ENCODE peak calls at places on chromosomes 13 and 19, in four cellular contexts. S is neuronal stem cell, C is body of pancreas, N is Caco-2. F is an unnamed sample. For H3K4me1, the result is how much of the 10 kb centered on the place peaks cover.

GRCh38 chr19:11373166-11373884 is 1.1 kb upstream of the SWSAP1 start:
- DNase-seq in S (peak), C (peak), N (no peak), F (peak)

GRCh38 chr19:51131780-51132680 is 7.3 kb downstream of the SIGLEC9 start:
- DNase-seq in S (no peak), C (no peak), N (peak), F (peak)

GRCh38 chr19:11577451-11578341 is at the start of gene ACP5:
- DNase-seq in S (no peak), C (no peak), N (no peak), F (no peak)

GRCh38 chr13:41919741-41920487 is 41.0 kb downstream of the VWA8 start:
- DNase-seq in S (no peak), C (no peak), N (no peak), F (no peak)

GRCh38 chr13:97967948-97968347 is 14.5 kb downstream of the IPO5 start:
- DNase-seq in S (no peak), C (no peak), N (no peak), F (no peak)

GRCh38 chr19:29409121-29409862 is 116.5 kb upstream of the VSTM2B start:
- DNase-seq in S (no peak), C (no peak), N (no peak), F (no peak)

GRCh38 chr13:112106467-112107141 is 39.7 kb downstream of the SOX1 start:
- DNase-seq in S (peak), C (no peak), N (no peak), F (no peak)

GRCh38 chr19:47284324-47284899 is 9.7 kb downstream of the INAFM1 start:
- DNase-seq in S (peak), C (no peak), N (no peak), F (peak)

GRCh38 chr13:43126420-43126819 is 103.0 kb downstream of the DNAJC15 start:
- DNase-seq in S (no peak), C (no peak), N (no peak), F (no peak)

GRCh38 chr19:58538257-58539168 is 5.4 kb upstream of the TRIM28 start:
- DNase-seq in S (peak), C (peak), N (peak), F (no peak)

GRCh38 chr19:52453324-52454094 is at the start of gene ZNF578:
- DNase-seq in S (peak), C (peak), N (no peak), F (no peak)

GRCh38 chr13:85828094-85828684 is 29.0 kb upstream of the SLITRK6 start:
- DNase-seq in S (no peak), C (no peak), N (no peak), F (no peak)

GRCh38 chr13:21673592-21674270 is 2.9 kb downstream of the FGF9 start:
- DNase-seq in S (peak), C (peak), N (no peak), F (peak)

GRCh38 chr19:51971624-51972023 is 15.0 kb downstream of the ZNF350 start:
- DNase-seq in S (no peak), C (no peak), N (no peak), F (no peak)

GRCh38 chr19:15123900-15124299 is 16.7 kb downstream of the SYDE1 start:
- DNase-seq in S (no peak), C (peak), N (no peak), F (no peak)

GRCh38 chr19:3080281-3080680 is 13.9 kb upstream of the GNA11 start:
- DNase-seq in S (no peak), C (no peak), N (no peak), F (no peak)

GRCh38 chr19:29665826-29666633 is 769 bp downstream of the PLEKHF1 start:
- DNase-seq in S (peak), C (no peak), N (no peak), F (no peak)

GRCh38 chr19:38945562-38946228 is 15.0 kb downstream of the MRPS12 start:
- DNase-seq in S (no peak), C (no peak), N (no peak), F (no peak)

GRCh38 chr19:40805258-40805868 is 6.4 kb downstream of the EGLN2 start:
- DNase-seq in S (no peak), C (peak), N (no peak), F (no peak)

GRCh38 chr19:15673176-15673654 is 328 bp downstream of the CYP4F12 start:
- DNase-seq in S (no peak), C (no peak), N (no peak), F (no peak)

GRCh38 chr19:12994701-12995595 is at the start of gene NFIX:
- DNase-seq in S (no peak), C (peak), N (no peak), F (peak)

GRCh38 chr19:10289167-10289835 is 451 bp upstream of the ICAM5 start:
- DNase-seq in S (no peak), C (no peak), N (peak), F (peak)
- H3K4me1 ChIP-seq in S (under half), C (half or more), N (under half), F (under half)

GRCh38 chr19:960601-960938 is 23.6 kb upstream of the WDR18 start:
- DNase-seq in S (no peak), C (no peak), N (no peak), F (no peak)
- H3K4me1 ChIP-seq in S (under half), C (under half), N (half or more), F (under half)

GRCh38 chr19:7254590-7254989 is 39.6 kb downstream of the INSR start:
- DNase-seq in S (no peak), C (peak), N (no peak), F (no peak)

GRCh38 chr19:7258042-7258839 is 36.0 kb downstream of the INSR start:
- DNase-seq in S (no peak), C (no peak), N (no peak), F (no peak)

GRCh38 chr19:7255119-7255518 is 39.1 kb downstream of the INSR start:
- DNase-seq in S (no peak), C (peak), N (no peak), F (no peak)

GRCh38 chr19:7257148-7258041 is 36.8 kb downstream of the INSR start:
- DNase-seq in S (no peak), C (peak), N (peak), F (no peak)

DNA sequence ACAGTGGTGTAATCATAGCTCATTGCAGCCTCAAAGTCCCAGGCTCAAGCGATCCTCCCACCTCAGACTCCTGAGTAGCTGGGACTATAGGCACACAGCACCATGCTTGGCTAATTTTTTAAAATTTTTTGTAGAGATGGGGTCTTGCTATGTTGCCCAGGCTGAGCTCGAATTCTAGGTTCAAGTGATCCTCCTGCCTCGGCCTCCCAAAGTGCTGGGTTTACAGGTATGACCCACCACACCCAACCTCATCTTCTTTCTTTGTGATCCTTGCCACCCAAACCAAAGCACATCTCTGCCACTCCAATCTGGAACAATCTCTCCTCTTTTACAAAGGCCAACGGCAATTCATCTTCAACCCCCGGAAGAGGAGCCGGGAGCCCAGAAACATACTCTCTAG is 38.6 kb downstream of the INSR start:
- DNase-seq in S (no peak), C (no peak), N (no peak), F (no peak)
- H3K4me1 ChIP-seq in S (under half), C (half or more), N (under half), F (under half)

DNA sequence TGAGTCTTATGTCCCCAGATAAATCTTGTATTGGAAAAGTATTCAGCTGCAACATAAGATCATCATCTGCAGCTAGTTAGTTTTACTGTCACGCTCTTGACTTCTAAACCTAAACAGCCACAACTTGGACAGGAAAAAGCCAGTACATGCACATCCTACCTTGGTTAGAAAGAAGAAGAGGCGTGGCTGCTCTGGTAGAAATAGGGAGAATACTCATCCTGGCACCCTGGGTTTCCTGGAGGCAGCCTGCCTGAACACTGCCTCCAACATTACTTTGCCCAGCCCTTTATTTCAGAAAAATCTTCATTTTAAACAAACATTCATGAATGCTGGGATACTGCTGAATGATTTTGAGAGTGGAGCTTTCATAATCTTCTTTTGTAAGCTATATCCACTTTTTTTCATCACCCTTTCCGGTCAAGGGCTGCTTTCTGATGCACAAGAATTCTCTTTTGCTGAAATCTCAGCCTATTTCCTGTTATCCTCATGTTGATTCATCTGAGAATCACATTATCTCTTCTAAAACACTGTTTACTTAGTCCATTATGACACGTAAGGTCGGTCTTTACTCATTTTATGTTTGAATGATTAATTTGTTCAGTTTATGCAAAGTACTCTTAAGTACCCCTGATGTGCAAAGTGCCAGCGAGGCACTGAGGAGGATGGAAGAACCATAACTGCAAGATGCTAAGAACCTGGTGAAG is 55.2 kb downstream of the STARD13 start:
- DNase-seq in S (no peak), C (no peak), N (no peak), F (no peak)
- H3K4me1 ChIP-seq in S (under half), C (under half), N (under half), F (under half)

GRCh38 chr13:24929196-24929595 is 165.2 kb downstream of the RNF17 start:
- DNase-seq in S (no peak), C (no peak), N (no peak), F (no peak)
- H3K4me1 ChIP-seq in S (under half), C (under half), N (under half), F (under half)

DNA sequence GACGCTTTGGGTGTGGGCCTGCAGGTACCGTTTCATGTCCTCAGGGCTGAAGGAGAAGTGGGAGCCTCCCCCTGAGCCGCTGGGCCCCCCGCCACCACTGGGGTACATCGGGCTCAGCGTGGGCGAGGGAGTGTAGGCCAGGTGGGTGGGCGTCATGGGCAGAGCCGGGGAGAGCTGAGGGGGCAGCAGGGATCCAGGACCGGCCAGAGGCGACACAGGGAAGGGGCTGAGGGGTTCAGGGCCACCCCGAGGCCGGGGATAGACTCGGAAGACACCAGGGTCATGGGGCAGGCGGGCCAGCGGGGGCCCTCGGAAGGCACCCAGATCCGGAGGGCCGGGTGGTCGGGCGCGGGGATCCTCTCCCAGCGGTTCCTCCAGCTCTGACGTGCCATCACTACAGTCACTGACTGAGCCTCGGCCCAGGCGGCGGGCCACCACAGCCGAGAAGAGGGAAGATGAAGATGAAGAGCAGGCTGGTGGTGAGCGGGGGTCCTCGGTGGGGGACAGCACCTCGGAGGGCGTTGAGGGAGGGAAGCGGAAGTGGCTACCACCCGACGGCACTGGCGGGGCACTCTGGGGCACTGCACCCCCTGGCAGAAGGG is 5.7 kb downstream of the ERF start:
- DNase-seq in S (no peak), C (no peak), N (no peak), F (no peak)
- H3K4me1 ChIP-seq in S (under half), C (half or more), N (under half), F (under half)

GRCh38 chr19:19461306-19461670 is 54.1 kb downstream of the TSSK6 start:
- DNase-seq in S (no peak), C (no peak), N (no peak), F (no peak)
- H3K4me1 ChIP-seq in S (half or more), C (half or more), N (half or more), F (under half)

GRCh38 chr19:48804496-48804895 is 6.3 kb downstream of the BCAT2 start:
- DNase-seq in S (no peak), C (no peak), N (no peak), F (no peak)
- H3K4me1 ChIP-seq in S (under half), C (under half), N (under half), F (under half)

GRCh38 chr13:27371932-27372331 is 52.5 kb upstream of the GTF3A start:
- DNase-seq in S (no peak), C (peak), N (no peak), F (no peak)
- H3K4me1 ChIP-seq in S (under half), C (half or more), N (under half), F (under half)

GRCh38 chr19:1210227-1210538 is 4.6 kb downstream of the STK11 start:
- DNase-seq in S (no peak), C (no peak), N (no peak), F (peak)
- H3K4me1 ChIP-seq in S (under half), C (half or more), N (under half), F (under half)

F was measured in HAP-1.